ENCODE peak calls at places on chromosomes 4 and X, in nine cellular contexts. T is right cardiac atrium, L is MM.1S, C is sigmoid colon, A is mesendoderm, M is lower lobe of right lung, J is GM23248, I is fibroblast of lung, W is colonic mucosa. D is an unnamed sample.
A peak's percentile ranks its signal among the peaks of the same experiment; 100 is the strongest.

GRCh38 chr4:98516042-98516440 is 142.4 kb downstream of the TSPAN5 start:
- DNase-seq in T (no peak), L (no peak), C (no peak), A (peak; percentile 16), M (no peak), J (peak; percentile 93), I (peak; percentile 95), W (no peak), D (no peak)

GRCh38 chr4:10093801-10094552 is 22.6 kb downstream of the WDR1 start:
- DNase-seq in T (peak; percentile 79), L (no peak), C (no peak), A (no peak), M (peak; percentile 71), J (peak; percentile 88), I (peak; percentile 98), W (no peak), D (no peak)

GRCh38 chr4:26178874-26179273 is 141.9 kb upstream of the RBPJ start:
- DNase-seq in T (peak; percentile 67), L (no peak), C (peak; percentile 82), A (no peak), M (no peak), J (peak; percentile 51), I (no peak), W (no peak), D (no peak)

GRCh38 chr4:48602222-48602621 is 112.2 kb downstream of the ZAR1 start:
- DNase-seq in T (no peak), L (no peak), C (no peak), A (no peak), M (no peak), J (peak; percentile 80), I (peak; percentile 82), W (no peak), D (no peak)

GRCh38 chrX:9110808-9111207 is 76.9 kb upstream of the FAM9B start:
- DNase-seq in T (no peak), L (no peak), C (no peak), A (no peak), M (no peak), J (no peak), I (peak; percentile 8), W (no peak), D (no peak)

GRCh38 chr4:120704529-120704928 is 218.0 kb downstream of the PRDM5 start:
- DNase-seq in T (no peak), L (no peak), C (no peak), A (no peak), M (no peak), J (no peak), I (no peak), W (no peak), D (no peak)

GRCh38 chrX:35733879-35734278 is 64.3 kb upstream of the MAGEB16 start:
- DNase-seq in T (no peak), L (no peak), C (no peak), A (no peak), M (no peak), J (no peak), I (no peak), W (no peak), D (no peak)

GRCh38 chr4:4645743-4646142 is 103.9 kb upstream of the STX18 start:
- DNase-seq in T (no peak), L (no peak), C (no peak), A (no peak), M (no peak), J (no peak), I (no peak), W (no peak), D (no peak)

GRCh38 chr4:26992657-26993361 is 132.2 kb downstream of the STIM2 start:
- DNase-seq in T (no peak), L (no peak), C (no peak), A (no peak), M (no peak), J (peak; percentile 66), I (peak; percentile 95), W (no peak), D (no peak)

GRCh38 chr4:117478702-117479101 is 393.3 kb upstream of the TRAM1L1 start:
- DNase-seq in T (no peak), L (no peak), C (no peak), A (no peak), M (no peak), J (no peak), I (peak; percentile 41), W (no peak), D (no peak)

GRCh38 chrX:68693481-68694410 is 46.3 kb downstream of the STARD8 start:
- DNase-seq in T (peak; percentile 94), L (peak; percentile 69), C (peak; percentile 90), A (peak; percentile 89), M (peak; percentile 85), J (peak; percentile 73), I (peak; percentile 71), W (peak; percentile 53), D (no peak)

GRCh38 chrX:131987252-131987651 is 35.9 kb upstream of the STK26 start:
- DNase-seq in T (no peak), L (peak; percentile 51), C (no peak), A (no peak), M (no peak), J (no peak), I (no peak), W (no peak), D (no peak)

GRCh38 chrX:121000589-121000988 is 15.0 kb upstream of the CT47A1 start:
- DNase-seq in T (no peak), L (peak; percentile 34), C (no peak), A (peak; percentile 36), M (no peak), J (peak; percentile 19), I (peak; percentile 9), W (no peak), D (no peak)

GRCh38 chrX:11073411-11073810 is 37.7 kb upstream of the HCCS start:
- DNase-seq in T (no peak), L (no peak), C (no peak), A (no peak), M (no peak), J (no peak), I (no peak), W (no peak), D (no peak)

GRCh38 chr4:89579776-89580175 is 257.2 kb downstream of the SNCA start:
- DNase-seq in T (no peak), L (no peak), C (no peak), A (no peak), M (no peak), J (no peak), I (peak; percentile 3), W (no peak), D (no peak)

GRCh38 chr4:139300431-139301142 is 718 bp upstream of the NAA15 start:
- DNase-seq in T (no peak), L (no peak), C (no peak), A (peak; percentile 67), M (no peak), J (peak; percentile 86), I (peak; percentile 70), W (peak; percentile 46), D (no peak)

GRCh38 chr4:139301821-139302611 is at the start of gene NDUFC1:
- DNase-seq in T (peak; percentile 73), L (peak; percentile 65), C (peak; percentile 77), A (peak; percentile 76), M (peak; percentile 67), J (peak; percentile 80), I (peak; percentile 43), W (peak; percentile 76), D (no peak)

GRCh38 chr4:139299536-139299935 is 1.8 kb upstream of the NAA15 start:
- DNase-seq in T (no peak), L (no peak), C (no peak), A (no peak), M (no peak), J (peak; percentile 64), I (peak; percentile 70), W (no peak), D (no peak)

GRCh38 chr4:139304920-139305319 is 2.6 kb upstream of the NDUFC1 start:
- DNase-seq in T (no peak), L (no peak), C (no peak), A (no peak), M (no peak), J (no peak), I (no peak), W (no peak), D (no peak)

DNA sequence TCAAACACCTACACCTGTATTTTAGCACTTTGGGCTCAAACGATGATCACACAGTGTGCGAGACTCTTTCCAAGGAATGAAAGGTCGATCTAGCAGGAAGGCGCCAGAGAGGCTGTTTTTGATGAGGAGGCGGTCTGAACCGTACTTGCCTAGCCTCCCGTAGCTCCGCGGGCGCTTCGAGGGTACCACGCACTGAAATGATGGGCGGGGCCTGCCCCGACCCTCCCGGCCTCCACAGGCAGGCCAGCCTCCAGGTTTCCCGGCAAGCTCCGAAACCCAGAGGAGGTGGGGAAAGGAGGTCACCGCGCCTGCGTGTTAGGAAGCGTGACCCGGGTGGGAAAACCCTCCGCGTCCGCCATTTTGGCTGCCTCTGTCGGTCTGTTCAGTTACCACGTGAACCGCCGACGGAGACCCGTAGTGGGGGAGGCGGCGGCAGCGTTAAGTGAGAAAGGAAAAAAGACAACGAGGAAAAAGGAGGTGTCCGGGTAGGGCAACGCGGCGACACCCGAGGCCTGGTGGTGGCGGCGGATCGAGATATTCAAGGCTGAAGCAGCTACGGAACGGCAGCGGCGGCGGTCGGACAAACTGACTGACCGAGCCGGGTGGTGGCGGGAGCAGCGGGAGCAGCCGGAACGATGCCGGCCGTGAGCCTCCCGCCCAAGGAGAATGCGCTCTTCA is at the start of gene NAA15:
- DNase-seq in T (peak; percentile 99), L (peak; percentile 99), C (peak; percentile 99), A (peak; percentile 99), M (peak; percentile 98), J (peak; percentile 99), I (peak; percentile 97), W (peak; percentile 98), D (peak; percentile 74)
- H3K4me1 ChIP-seq in T (no peaks in the 10 kb centered on the region), L (peaks cover 25% of the 10 kb centered on the region), C (peaks cover 31% of the 10 kb centered on the region), A (no peaks in the 10 kb centered on the region), M (peaks cover 33% of the 10 kb centered on the region), J (peaks cover 31% of the 10 kb centered on the region), I (peaks cover 18% of the 10 kb centered on the region), W (no peaks in the 10 kb centered on the region), D (peaks cover 37% of the 10 kb centered on the region)

GRCh38 chr4:99821918-99822503 is 5.4 kb downstream of the DAPP1 start:
- DNase-seq in T (no peak), L (peak; percentile 49), C (no peak), A (no peak), M (no peak), J (no peak), I (no peak), W (no peak), D (no peak)
- H3K4me1 ChIP-seq in T (no peaks in the 10 kb centered on the region), L (peaks cover 63% of the 10 kb centered on the region), C (no peaks in the 10 kb centered on the region), A (no peaks in the 10 kb centered on the region), M (peaks cover 16% of the 10 kb centered on the region), J (no peaks in the 10 kb centered on the region), I (no peaks in the 10 kb centered on the region), W (no peaks in the 10 kb centered on the region), D (peaks cover 43% of the 10 kb centered on the region)

GRCh38 chr4:71200944-71201533 is 137.8 kb upstream of the SLC4A4 start:
- DNase-seq in T (no peak), L (no peak), C (no peak), A (peak; percentile 13), M (no peak), J (no peak), I (no peak), W (peak; percentile 31), D (no peak)
- H3K4me1 ChIP-seq in T (peaks cover 2% of the 10 kb centered on the region), L (no peaks in the 10 kb centered on the region), C (no peaks in the 10 kb centered on the region), A (no peaks in the 10 kb centered on the region), M (peaks cover 2% of the 10 kb centered on the region), J (peaks cover 29% of the 10 kb centered on the region), I (peaks cover 6% of the 10 kb centered on the region), W (peaks cover 9% of the 10 kb centered on the region), D (no peaks in the 10 kb centered on the region)

DNA sequence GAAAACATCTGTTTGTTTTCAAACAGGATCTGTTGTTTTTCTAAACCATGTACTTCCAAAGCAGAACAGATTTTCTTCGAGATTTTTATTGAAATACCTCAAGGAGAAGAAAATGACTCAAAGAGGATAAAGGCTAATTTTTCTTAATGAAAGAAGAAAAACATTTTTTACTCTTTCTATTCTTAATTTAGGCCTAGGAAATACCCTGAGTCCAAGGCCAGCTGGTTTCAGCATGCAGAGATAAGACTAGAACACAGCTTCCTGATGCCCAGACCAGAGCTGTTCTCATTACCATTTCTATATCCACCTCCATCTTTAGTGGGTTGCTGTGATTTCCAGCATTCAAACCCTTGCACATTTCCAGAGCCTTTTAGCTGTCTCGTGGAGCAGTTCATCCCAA is 18.3 kb downstream of the GAB1 start:
- DNase-seq in T (no peak), L (peak; percentile 70), C (no peak), A (no peak), M (no peak), J (no peak), I (no peak), W (no peak), D (no peak)
- H3K4me1 ChIP-seq in T (peaks cover 10% of the 10 kb centered on the region), L (peaks cover 51% of the 10 kb centered on the region), C (peaks cover 89% of the 10 kb centered on the region), A (peaks cover 8% of the 10 kb centered on the region), M (peaks cover 83% of the 10 kb centered on the region), J (peaks cover 33% of the 10 kb centered on the region), I (peaks cover 18% of the 10 kb centered on the region), W (peaks cover 7% of the 10 kb centered on the region), D (peaks cover 73% of the 10 kb centered on the region)

D was measured in keratinocyte.